ENCODE peak calls at places on chromosomes 5 and 9, in five cellular contexts. J, X, M, A and O are unnamed samples.

GRCh38 chr5:111747336-111747735 is 9.7 kb downstream of the NREP start:
- DNase-seq in X (no peak), A (no peak), J (no peak), M (no peak), O (no peak)

GRCh38 chr5:98772415-98773213 is 849 bp upstream of the RGMB start:
- DNase-seq in J (no peak), X (peak; percentile 84), M (no peak), A (peak; percentile 62), O (peak; percentile 80)

GRCh38 chr5:91095786-91096380 is 287.2 kb downstream of the ARRDC3 start:
- DNase-seq in M (no peak), X (no peak), A (no peak), J (no peak), O (no peak)

GRCh38 chr5:72281764-72282499 is 38.1 kb downstream of the MRPS27 start:
- DNase-seq in A (peak; percentile 35), X (no peak), M (no peak), J (no peak), O (peak; percentile 45)

GRCh38 chr5:158640581-158640980 is 459.1 kb downstream of the EBF1 start:
- DNase-seq in J (no peak), M (no peak), X (no peak), A (no peak), O (no peak)

GRCh38 chr5:63803165-63803564 is 159.1 kb downstream of the HTR1A start:
- DNase-seq in J (no peak), X (no peak), M (no peak), A (no peak), O (no peak)

GRCh38 chr5:52989781-52990530 is 804 bp downstream of the ITGA2 start:
- DNase-seq in M (no peak), X (no peak), A (no peak), J (no peak), O (peak; percentile 18)

GRCh38 chr9:135198889-135199288 is 111.4 kb downstream of the OLFM1 start:
- DNase-seq in J (no peak), M (no peak), A (no peak), X (no peak), O (no peak)

GRCh38 chr9:21434202-21435014 is 5.8 kb upstream of the IFNA1 start:
- DNase-seq in M (no peak), J (no peak), A (peak; percentile 52), X (no peak), O (peak; percentile 63)

GRCh38 chr5:65326912-65327311 is 154.8 kb downstream of the ADAMTS6 start:
- DNase-seq in X (no peak), A (no peak), M (no peak), J (no peak), O (no peak)

GRCh38 chr5:159877087-159877486 is 39.2 kb upstream of the ADRA1B start:
- DNase-seq in X (no peak), M (no peak), A (no peak), J (no peak), O (no peak)

GRCh38 chr5:41817625-41818301 is 52.5 kb downstream of the OXCT1 start:
- DNase-seq in J (no peak), A (no peak), X (no peak), M (no peak), O (no peak)

GRCh38 chr5:175856408-175856807 is 15.0 kb upstream of the CPLX2 start:
- DNase-seq in A (no peak), X (no peak), J (no peak), M (no peak), O (no peak)

GRCh38 chr9:77598510-77598909 is 49.6 kb downstream of the GNA14 start:
- DNase-seq in J (no peak), X (no peak), A (no peak), M (no peak), O (no peak)

GRCh38 chr9:33452828-33453271 is 5.5 kb upstream of the AQP3 start:
- DNase-seq in J (peak; percentile 60), A (peak; percentile 73), X (peak; percentile 68), M (no peak), O (peak; percentile 63)

GRCh38 chr5:68251386-68251785 is 35.8 kb downstream of the PIK3R1 start:
- DNase-seq in J (no peak), M (no peak), X (no peak), A (no peak), O (no peak)

GRCh38 chr5:112668016-112668415 is 69.7 kb upstream of the APC start:
- DNase-seq in A (no peak), J (no peak), M (no peak), X (no peak), O (no peak)

GRCh38 chr5:43061352-43061751 is 21.2 kb upstream of the ANXA2R start:
- DNase-seq in A (no peak), M (no peak), X (no peak), J (no peak), O (no peak)

GRCh38 chr9:2420488-2421056 is 201.0 kb upstream of the VLDLR start:
- DNase-seq in A (no peak), J (no peak), M (no peak), X (no peak), O (no peak)
- TF ChIP-seq SP1 in A (no peak), J (no peak), M (no peak), X (no peak), O (no peak)

GRCh38 chr5:38226091-38226490 is 32.3 kb upstream of the EGFLAM start:
- DNase-seq in J (no peak), X (no peak), A (no peak), M (no peak), O (no peak)
- H3K4me3 ChIP-seq in J (no peak overlapping the region), X (no peak overlapping the region), A (no peak overlapping the region), M (no peak overlapping the region), O (no peak overlapping the region)

DNA sequence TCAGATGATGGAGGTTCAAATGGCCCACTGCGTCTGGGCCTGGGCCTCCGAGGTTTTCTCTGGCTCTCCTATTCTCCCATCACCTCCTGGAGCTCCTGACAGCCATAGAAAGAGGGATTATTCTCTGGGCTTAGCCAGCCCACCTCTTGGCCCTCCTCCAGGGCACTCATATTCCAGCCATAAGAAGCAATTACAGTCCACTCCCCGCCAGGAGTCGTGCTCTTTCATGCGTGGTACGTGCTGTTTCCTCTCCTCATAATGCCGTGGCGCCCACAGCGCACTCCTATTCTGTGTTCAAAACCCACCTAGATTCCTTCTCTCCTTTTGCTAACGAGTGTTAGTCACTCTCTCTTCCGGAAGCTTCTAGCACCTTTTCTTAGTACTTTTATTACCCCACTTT is 240.8 kb upstream of the ZNF462 start:
- DNase-seq in M (no peak), A (no peak), X (no peak), J (no peak), O (no peak)
- TF ChIP-seq SP1 in M (no peak), A (no peak), X (no peak), J (no peak), O (no peak)

DNA sequence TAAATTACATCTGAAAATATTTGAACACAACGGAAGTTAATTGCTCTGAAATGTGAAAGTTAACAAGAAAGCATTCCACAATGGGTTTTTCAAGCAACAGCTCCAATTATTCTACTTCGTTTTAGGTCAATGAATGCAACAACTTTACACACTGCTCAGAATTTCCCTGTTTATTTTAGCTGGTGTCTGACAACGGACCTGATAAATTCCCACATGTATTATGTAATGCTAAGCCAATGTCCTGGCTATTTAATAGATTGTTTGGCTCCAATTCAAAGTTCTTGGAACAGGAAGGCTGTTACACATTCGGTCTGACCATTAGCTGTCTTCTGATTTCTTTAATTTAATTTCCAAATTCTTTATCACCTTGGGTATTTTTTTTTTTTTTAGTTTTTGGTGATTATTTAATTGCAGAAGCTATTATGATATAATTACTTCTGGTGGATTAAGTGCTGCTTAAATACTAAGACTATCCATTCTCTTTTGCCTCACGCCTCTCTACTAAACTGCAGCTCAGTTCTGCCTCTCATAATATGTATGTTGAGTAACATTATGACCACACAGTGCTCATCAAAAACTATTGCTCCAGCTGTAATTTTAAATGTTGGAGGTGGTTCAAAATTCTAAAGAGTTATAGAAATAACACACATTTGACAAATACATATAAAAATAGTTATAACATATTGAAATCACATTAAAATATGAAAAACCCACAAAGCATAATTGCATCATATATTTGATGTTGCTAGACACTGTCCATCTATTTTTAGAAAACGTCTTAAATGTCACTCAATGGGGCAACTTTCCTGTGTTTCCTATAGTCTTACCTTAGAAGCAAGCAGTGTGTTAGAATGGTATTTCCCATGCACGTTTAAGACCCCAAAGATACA is 57.8 kb downstream of the MEF2C start:
- DNase-seq in M (no peak), J (no peak), X (no peak), A (no peak), O (no peak)
- H3K4me3 ChIP-seq in M (peak overlapping the region; percentile 64), J (no peak overlapping the region), X (no peak overlapping the region), A (no peak overlapping the region), O (peak overlapping the region; percentile 4)